ENCODE peak calls at places on chromosomes 7 and 10, in nine cellular contexts. Y is activated CD4-positive, alpha-beta T cell treated with anti-CD3 and anti-CD28 coated beads for 48 hours; O is astrocyte of the hippocampus; U is renal cortical epithelial cell; B is T-helper 9 cell; L is iPS-NIHi11; R is ovary; Q is ureter; N is stimulated activated CD4-positive, alpha-beta T cell treated with anti-CD3 and anti-CD28 coated beads, Interleukin-2, amount 100 ng/mL, for 24 hours. G is an unnamed sample.

GRCh38 chr10:43407148-43407575 is 1.8 kb downstream of the HNRNPF start:
- DNase-seq in Y (peak; percentile 71), U (no peak), B (peak; percentile 46), Q (peak; percentile 68), O (peak; percentile 80), L (peak; percentile 44), N (peak; percentile 68), R (peak; percentile 82), G (peak; percentile 64)

GRCh38 chr7:39589323-39590111 is 23.3 kb downstream of the YAE1 start:
- DNase-seq in Q (no peak), R (no peak), Y (peak; percentile 77), B (peak; percentile 32), U (peak; percentile 95), L (peak; percentile 42), O (peak; percentile 93), N (peak; percentile 67), G (peak; percentile 95)

GRCh38 chr10:343231-344215 is 208.3 kb downstream of the ZMYND11 start:
- DNase-seq in Y (no peak), Q (no peak), O (no peak), N (no peak), R (no peak), L (no peak), U (no peak), B (no peak), G (no peak)

GRCh38 chr7:129825005-129825553 is 127.7 kb downstream of the UBE2H start:
- DNase-seq in L (peak; percentile 84), U (peak; percentile 47), O (peak; percentile 85), B (peak; percentile 31), N (peak; percentile 34), Y (peak; percentile 62), R (peak; percentile 72), Q (peak; percentile 68), G (peak; percentile 92)

GRCh38 chr10:132546567-132547420 is 9.2 kb downstream of the INPP5A start:
- DNase-seq in Y (no peak), N (no peak), R (peak; percentile 39), O (no peak), B (no peak), Q (no peak), L (peak; percentile 63), U (peak; percentile 85), G (peak; percentile 98)

GRCh38 chr7:89887489-89887888 is 266.8 kb upstream of the STEAP1 start:
- DNase-seq in Y (no peak), U (peak; percentile 68), Q (no peak), R (no peak), B (no peak), O (peak; percentile 33), L (no peak), N (no peak), G (peak; percentile 61)

GRCh38 chr10:33215154-33215553 is 119.3 kb downstream of the NRP1 start:
- DNase-seq in U (no peak), L (no peak), B (no peak), Y (no peak), Q (no peak), R (no peak), O (peak; percentile 62), N (no peak), G (peak; percentile 24)

GRCh38 chr7:28785002-28785995 is 172.8 kb downstream of the TRIL start:
- DNase-seq in U (peak; percentile 75), R (no peak), Q (no peak), L (no peak), Y (no peak), B (no peak), N (no peak), O (no peak), G (no peak)

GRCh38 chr10:125473138-125473793 is 209.7 kb downstream of the TEX36 start:
- DNase-seq in Q (no peak), U (no peak), O (no peak), L (no peak), Y (no peak), N (no peak), R (no peak), B (no peak), G (no peak)

GRCh38 chr10:72661436-72661835 is 30.5 kb upstream of the MCU start:
- DNase-seq in L (no peak), R (no peak), O (no peak), N (no peak), Y (no peak), U (no peak), Q (no peak), B (no peak), G (no peak)

GRCh38 chr10:4650572-4650971 is 175.4 kb upstream of the AKR1E2 start:
- DNase-seq in U (no peak), N (no peak), B (no peak), Y (no peak), L (no peak), Q (peak; percentile 51), R (no peak), O (no peak), G (no peak)

G was measured in kidney tubule cell.